ENCODE peak calls at places on chromosomes 2 and 18, in five cellular contexts. P is HAP-1, E is stomach, R is neural progenitor cell, M is MM.1S. W is an unnamed sample.

GRCh38 chr2:9770308-9771100 is 72.8 kb upstream of the TAF1B start:
- DNase-seq in R (peak; percentile 83), P (peak; percentile 66), E (peak; percentile 70), M (peak; percentile 47), W (peak; percentile 42)

GRCh38 chr18:59009846-59010245 is 129.8 kb upstream of the SEC11C start:
- DNase-seq in R (no peak), M (no peak), E (no peak), P (no peak), W (no peak)

GRCh38 chr2:36549063-36549662 is 48.8 kb downstream of the FEZ2 start:
- DNase-seq in P (no peak), M (no peak), E (no peak), R (no peak), W (no peak)

GRCh38 chr2:40284797-40285196 is 167.1 kb downstream of the SLC8A1 start:
- DNase-seq in R (no peak), P (no peak), E (no peak), M (no peak), W (no peak)

GRCh38 chr2:233457356-233457755 is 103.1 kb downstream of the DGKD start:
- DNase-seq in P (no peak), M (no peak), R (no peak), E (no peak), W (no peak)

GRCh38 chr2:36423172-36423571 is 67.6 kb downstream of the CRIM1 start:
- DNase-seq in E (no peak), P (peak; percentile 18), R (no peak), M (no peak), W (no peak)

GRCh38 chr2:213159768-213160167 is 8.4 kb upstream of the IKZF2 start:
- DNase-seq in R (no peak), P (no peak), M (no peak), E (no peak), W (no peak)

GRCh38 chr2:238424313-238424700 is 2.4 kb upstream of the ASB1 start:
- DNase-seq in R (no peak), M (no peak), E (peak; percentile 9), P (no peak), W (no peak)

GRCh38 chr2:17475285-17475684 is 43.0 kb downstream of the RAD51AP2 start:
- DNase-seq in P (no peak), M (no peak), R (no peak), E (no peak), W (no peak)

GRCh38 chr2:119283873-119284331 is 60.3 kb downstream of the STEAP3 start:
- DNase-seq in M (no peak), R (no peak), P (no peak), E (peak; percentile 77), W (no peak)

GRCh38 chr2:235579128-235579527 is 85.3 kb downstream of the AGAP1 start:
- DNase-seq in E (no peak), M (no peak), P (no peak), R (no peak), W (no peak)

GRCh38 chr18:61676763-61677434 is 215.9 kb downstream of the RNF152 start:
- DNase-seq in E (no peak), R (no peak), M (no peak), P (no peak), W (no peak)

GRCh38 chr2:212414699-212415309 is 123.8 kb downstream of the ERBB4 start:
- DNase-seq in E (no peak), P (no peak), R (no peak), M (no peak), W (no peak)

GRCh38 chr2:123453046-123453445 is 572.0 kb upstream of the CNTNAP5 start:
- DNase-seq in P (no peak), M (no peak), R (no peak), E (no peak), W (no peak)

GRCh38 chr2:33588246-33588645 is 10.9 kb downstream of the FAM98A start:
- DNase-seq in R (no peak), P (no peak), M (no peak), E (no peak), W (no peak)

GRCh38 chr2:74499269-74499939 is at the start of gene LBX2:
- DNase-seq in R (peak; percentile 60), E (no peak), P (no peak), M (no peak), W (no peak)

GRCh38 chr2:69012310-69013122 is 463 bp upstream of the ANTXR1 start:
- DNase-seq in E (peak; percentile 54), R (peak; percentile 3), M (peak; percentile 49), P (peak; percentile 29), W (peak; percentile 23)

GRCh38 chr18:58051765-58052460 is 7.9 kb downstream of the NEDD4L start:
- DNase-seq in M (peak; percentile 55), R (no peak), P (peak; percentile 23), E (no peak), W (no peak)

GRCh38 chr2:230661072-230661957 is 51.3 kb upstream of the CAB39 start:
- DNase-seq in E (no peak), R (no peak), M (peak; percentile 82), P (no peak), W (no peak)

GRCh38 chr18:76396792-76397191 is 98.2 kb downstream of the ZNF516 start:
- DNase-seq in P (no peak), R (no peak), E (no peak), M (no peak), W (no peak)

GRCh38 chr2:110716959-110717645 is 15.3 kb upstream of the ACOXL start:
- DNase-seq in M (no peak), R (no peak), P (no peak), E (no peak), W (no peak)

GRCh38 chr2:114543106-114543806 is 100.8 kb downstream of the DPP10 start:
- DNase-seq in P (peak; percentile 3), R (peak; percentile 41), M (no peak), E (no peak), W (no peak)

GRCh38 chr18:35938562-35938961 is 33.9 kb upstream of the RMP24 start:
- DNase-seq in E (no peak), P (no peak), R (no peak), M (no peak), W (no peak)

GRCh38 chr2:159713691-159714585 is 1.6 kb downstream of the MARCHF7 start:
- DNase-seq in P (peak; percentile 57), M (peak; percentile 16), E (no peak), R (no peak), W (no peak)

GRCh38 chr2:159714586-159714930 is 2.3 kb downstream of the MARCHF7 start:
- DNase-seq in P (no peak), M (no peak), R (peak; percentile 27), E (no peak), W (no peak)

GRCh38 chr2:159715451-159715850 is 3.1 kb downstream of the MARCHF7 start:
- DNase-seq in E (no peak), P (no peak), R (no peak), M (no peak), W (no peak)

GRCh38 chr2:159712929-159713575 is 746 bp downstream of the MARCHF7 start:
- DNase-seq in R (no peak), M (peak; percentile 38), E (no peak), P (no peak), W (no peak)

GRCh38 chr2:159716857-159717256 is 4.6 kb downstream of the MARCHF7 start:
- DNase-seq in E (no peak), P (no peak), R (no peak), M (no peak), W (no peak)
- H3K4me1 ChIP-seq in E (peaks cover 82% of the 10 kb centered on the region), P (peaks cover 15% of the 10 kb centered on the region), R (peaks cover 15% of the 10 kb centered on the region), M (peaks cover 14% of the 10 kb centered on the region), W (peaks cover 15% of the 10 kb centered on the region)

DNA sequence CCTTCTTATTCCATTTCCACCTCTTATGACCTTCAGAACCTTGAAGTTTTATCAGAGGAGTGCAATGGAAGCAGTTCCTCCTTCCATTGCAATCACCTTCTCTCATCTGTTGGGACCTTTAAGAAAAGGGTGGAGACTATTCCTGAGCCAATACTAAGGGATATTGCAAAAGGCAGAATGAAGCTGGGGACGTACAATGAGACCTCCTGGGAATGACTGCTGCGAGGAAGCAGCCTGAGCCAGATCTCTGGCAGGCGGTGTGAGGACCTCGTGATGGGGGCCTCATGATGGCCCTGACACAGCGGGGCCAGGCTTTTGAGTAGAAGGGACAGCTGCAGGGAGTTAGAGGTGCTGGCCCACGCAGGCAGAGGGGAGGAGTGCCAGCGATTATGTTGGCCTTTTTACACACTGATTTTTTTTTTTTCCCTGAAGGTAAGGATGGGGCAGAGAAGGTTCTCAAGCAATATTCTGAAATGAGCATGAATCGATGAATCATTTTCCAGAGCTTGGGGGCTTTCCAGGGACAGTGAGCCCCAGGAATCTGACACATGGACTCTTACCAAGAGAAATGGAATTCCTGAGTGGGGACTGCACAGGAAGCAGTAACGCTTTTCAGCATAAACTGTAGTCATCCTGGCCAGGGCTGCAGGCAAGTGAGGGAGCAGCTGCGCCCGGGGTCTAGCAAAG is 40.0 kb upstream of the LAPTM4A start:
- DNase-seq in R (no peak), M (no peak), E (no peak), P (no peak), W (no peak)
- H3K4me1 ChIP-seq in R (peaks cover 16% of the 10 kb centered on the region), M (no peaks in the 10 kb centered on the region), E (peaks cover 21% of the 10 kb centered on the region), P (peaks cover 3% of the 10 kb centered on the region), W (no peaks in the 10 kb centered on the region)

DNA sequence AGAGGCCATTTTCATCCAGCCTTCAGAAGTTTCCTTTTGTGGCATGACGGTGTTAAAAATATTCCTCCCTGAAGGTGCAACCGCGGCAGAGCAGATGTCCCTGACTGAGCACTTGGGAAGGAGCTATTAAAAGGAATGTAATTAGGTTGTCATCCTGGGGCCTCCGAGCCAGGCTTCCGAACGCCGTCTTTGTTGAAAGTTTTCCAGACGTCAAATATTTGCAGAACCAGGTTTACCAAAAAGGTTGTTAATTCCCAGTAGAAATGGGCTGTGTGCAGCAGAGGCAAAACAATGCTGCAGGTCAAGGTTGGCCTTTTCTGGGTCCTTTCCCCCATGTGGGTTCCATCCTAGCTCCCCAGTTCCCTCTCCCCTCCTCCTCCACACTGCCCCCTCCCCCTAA is 110.0 kb upstream of the STPG4 start:
- DNase-seq in M (no peak), P (no peak), E (no peak), R (no peak), W (no peak)
- H3K4me1 ChIP-seq in M (no peaks in the 10 kb centered on the region), P (peaks cover 22% of the 10 kb centered on the region), E (peaks cover 10% of the 10 kb centered on the region), R (peaks cover 5% of the 10 kb centered on the region), W (no peaks in the 10 kb centered on the region)

GRCh38 chr2:101418704-101419663 is 31.7 kb upstream of the CREG2 start:
- DNase-seq in M (peak; percentile 33), E (peak; percentile 68), P (peak; percentile 41), R (peak; percentile 73), W (peak; percentile 49)

GRCh38 chr2:101410114-101410513 is 22.8 kb upstream of the CREG2 start:
- DNase-seq in P (no peak), M (no peak), E (no peak), R (no peak), W (no peak)

GRCh38 chr2:101420623-101421022 is 33.3 kb upstream of the CREG2 start:
- DNase-seq in E (no peak), R (no peak), P (no peak), M (no peak), W (no peak)

GRCh38 chr2:101410716-101411115 is 23.4 kb upstream of the CREG2 start:
- DNase-seq in R (no peak), E (no peak), M (no peak), P (no peak), W (no peak)

DNA sequence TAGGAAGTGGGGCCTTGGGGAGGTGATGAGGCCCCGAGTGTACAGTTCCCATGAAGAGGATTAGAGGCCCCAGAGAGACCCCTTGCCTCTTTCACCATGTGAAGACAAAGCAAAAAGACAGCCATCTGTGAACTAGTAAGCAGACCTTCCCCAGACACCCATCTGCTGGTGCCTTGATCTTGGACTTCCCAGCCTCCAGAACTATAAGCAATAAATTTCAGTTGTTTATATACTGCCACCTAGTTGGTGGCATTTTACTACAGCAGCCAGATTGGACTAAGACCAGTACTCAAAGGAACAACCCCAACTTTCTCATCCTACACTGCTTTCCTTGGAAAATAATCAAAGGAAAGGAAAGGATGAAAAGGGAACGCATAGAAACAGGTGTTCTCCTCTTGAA is 27.9 kb upstream of the CREG2 start:
- DNase-seq in R (no peak), M (no peak), P (no peak), E (no peak), W (no peak)
- H3K4me1 ChIP-seq in R (no peaks in the 10 kb centered on the region), M (no peaks in the 10 kb centered on the region), P (no peaks in the 10 kb centered on the region), E (no peaks in the 10 kb centered on the region), W (no peaks in the 10 kb centered on the region)

W was measured in HCT116.